ENCODE peak calls at places on chromosomes 16 and 17, in four cellular contexts. One of them, this sample, is unnamed.

GRCh38 chr17:38358586-38359513 is 7.2 kb downstream of the SOCS7 start:
- DNase-seq in GM12865: no peak
- DNase-seq in uterus: no peak
- DNase-seq in SK-N-SH: no peak
- DNase-seq in this sample: no peak

GRCh38 chr16:27437946-27438345 is 36.0 kb downstream of the IL21R start:
- DNase-seq in GM12865: no peak
- DNase-seq in uterus: no peak
- DNase-seq in SK-N-SH: peak; percentile 3
- DNase-seq in this sample: no peak

GRCh38 chr17:8883353-8883752 is 15.9 kb upstream of the PIK3R6 start:
- DNase-seq in GM12865: no peak
- DNase-seq in SK-N-SH: no peak
- DNase-seq in uterus: no peak
- DNase-seq in this sample: no peak

GRCh38 chr16:77599793-77600415 is 122.4 kb upstream of the NUDT7 start:
- DNase-seq in SK-N-SH: peak; percentile 30
- DNase-seq in GM12865: peak; percentile 33
- DNase-seq in uterus: no peak
- DNase-seq in this sample: peak; percentile 46

GRCh38 chr17:71632328-71632727 is 488.5 kb upstream of the SOX9 start:
- DNase-seq in GM12865: no peak
- DNase-seq in SK-N-SH: no peak
- DNase-seq in uterus: no peak
- DNase-seq in this sample: peak; percentile 5

GRCh38 chr17:46200200-46200599 is 7.0 kb upstream of the KANSL1 start:
- DNase-seq in GM12865: no peak
- DNase-seq in SK-N-SH: no peak
- DNase-seq in uterus: no peak
- DNase-seq in this sample: no peak

GRCh38 chr16:62225675-62226074 is 189.4 kb upstream of the CDH8 start:
- DNase-seq in GM12865: peak; percentile 62
- DNase-seq in uterus: no peak
- DNase-seq in SK-N-SH: peak; percentile 25
- DNase-seq in this sample: peak; percentile 42

GRCh38 chr16:27430923-27431484 is 29.0 kb downstream of the IL21R start:
- DNase-seq in SK-N-SH: no peak
- DNase-seq in GM12865: peak; percentile 86
- DNase-seq in uterus: no peak
- DNase-seq in this sample: peak; percentile 32

GRCh38 chr17:62929320-62929719 is 36.7 kb upstream of the TANC2 start:
- DNase-seq in uterus: no peak
- DNase-seq in GM12865: no peak
- DNase-seq in SK-N-SH: no peak
- DNase-seq in this sample: no peak

GRCh38 chr16:55710466-55710865 is 54.7 kb downstream of the SLC6A2 start:
- DNase-seq in GM12865: no peak
- DNase-seq in SK-N-SH: no peak
- DNase-seq in uterus: no peak
- DNase-seq in this sample: peak; percentile 3

GRCh38 chr17:33144837-33145236 is 148.3 kb downstream of the ASIC2 start:
- DNase-seq in uterus: no peak
- DNase-seq in GM12865: no peak
- DNase-seq in SK-N-SH: no peak
- DNase-seq in this sample: no peak

GRCh38 chr17:38898291-38898679 is 27.1 kb upstream of the LASP1NB start:
- DNase-seq in SK-N-SH: no peak
- DNase-seq in uterus: no peak
- DNase-seq in GM12865: peak; percentile 29
- DNase-seq in this sample: no peak

GRCh38 chr16:54281535-54282201 is 4.9 kb downstream of the IRX3 start:
- DNase-seq in SK-N-SH: no peak
- DNase-seq in uterus: no peak
- DNase-seq in GM12865: no peak
- DNase-seq in this sample: no peak

GRCh38 chr17:77230436-77230830 is 89.7 kb downstream of the SEC14L1 start:
- DNase-seq in SK-N-SH: no peak
- DNase-seq in uterus: no peak
- DNase-seq in GM12865: no peak
- DNase-seq in this sample: no peak

GRCh38 chr16:25192096-25192495 is 24.7 kb upstream of the AQP8 start:
- DNase-seq in uterus: no peak
- DNase-seq in GM12865: no peak
- DNase-seq in SK-N-SH: no peak
- DNase-seq in this sample: no peak

GRCh38 chr17:57284583-57284982 is 28.3 kb downstream of the MSI2 start:
- DNase-seq in SK-N-SH: no peak
- DNase-seq in GM12865: no peak
- DNase-seq in uterus: no peak
- DNase-seq in this sample: no peak

GRCh38 chr17:9054611-9055010 is 33.3 kb downstream of the NTN1 start:
- DNase-seq in GM12865: no peak
- DNase-seq in uterus: no peak
- DNase-seq in SK-N-SH: no peak
- DNase-seq in this sample: no peak

GRCh38 chr16:15857779-15858560 is 1.1 kb upstream of the MYH11 start:
- DNase-seq in SK-N-SH: peak; percentile 79
- DNase-seq in GM12865: no peak
- DNase-seq in uterus: peak; percentile 79
- DNase-seq in this sample: peak; percentile 9

GRCh38 chr16:16828913-16829398 is 450.0 kb downstream of the NPIPA7 start:
- DNase-seq in SK-N-SH: no peak
- DNase-seq in uterus: no peak
- DNase-seq in GM12865: no peak
- DNase-seq in this sample: no peak

GRCh38 chr17:66403846-66404597 is 101.6 kb downstream of the PRKCA start:
- DNase-seq in GM12865: no peak
- DNase-seq in SK-N-SH: no peak
- DNase-seq in uterus: no peak
- DNase-seq in this sample: peak; percentile 46

GRCh38 chr16:57192720-57193486 is 6.8 kb downstream of the RSPRY1 start:
- DNase-seq in uterus: no peak
- DNase-seq in GM12865: peak; percentile 29
- DNase-seq in SK-N-SH: no peak
- DNase-seq in this sample: peak; percentile 33
- H3K4me3 ChIP-seq in uterus: no peak overlapping the region
- H3K4me3 ChIP-seq in GM12865: no peak overlapping the region
- H3K4me3 ChIP-seq in SK-N-SH: no peak overlapping the region
- H3K4me3 ChIP-seq in this sample: no peak overlapping the region

GRCh38 chr17:50345443-50346312 is at the start of gene XYLT2:
- DNase-seq in uterus: peak; percentile 81
- DNase-seq in GM12865: peak; percentile 94
- DNase-seq in SK-N-SH: peak; percentile 100
- DNase-seq in this sample: peak; percentile 73
- H3K4me3 ChIP-seq in uterus: peak within 1 kb of the TSS; percentile 90
- H3K4me3 ChIP-seq in GM12865: peak within 1 kb of the TSS; percentile 73
- H3K4me3 ChIP-seq in SK-N-SH: peak within 1 kb of the TSS; percentile 75
- H3K4me3 ChIP-seq in this sample: peak within 1 kb of the TSS; percentile 71

GRCh38 chr17:5184284-5184683 is 7.4 kb downstream of the ZNF594 start:
- DNase-seq in GM12865: no peak
- DNase-seq in SK-N-SH: no peak
- DNase-seq in uterus: no peak
- DNase-seq in this sample: no peak
- H3K4me3 ChIP-seq in GM12865: no peak overlapping the region
- H3K4me3 ChIP-seq in SK-N-SH: no peak overlapping the region
- H3K4me3 ChIP-seq in uterus: no peak overlapping the region
- H3K4me3 ChIP-seq in this sample: no peak overlapping the region

DNA sequence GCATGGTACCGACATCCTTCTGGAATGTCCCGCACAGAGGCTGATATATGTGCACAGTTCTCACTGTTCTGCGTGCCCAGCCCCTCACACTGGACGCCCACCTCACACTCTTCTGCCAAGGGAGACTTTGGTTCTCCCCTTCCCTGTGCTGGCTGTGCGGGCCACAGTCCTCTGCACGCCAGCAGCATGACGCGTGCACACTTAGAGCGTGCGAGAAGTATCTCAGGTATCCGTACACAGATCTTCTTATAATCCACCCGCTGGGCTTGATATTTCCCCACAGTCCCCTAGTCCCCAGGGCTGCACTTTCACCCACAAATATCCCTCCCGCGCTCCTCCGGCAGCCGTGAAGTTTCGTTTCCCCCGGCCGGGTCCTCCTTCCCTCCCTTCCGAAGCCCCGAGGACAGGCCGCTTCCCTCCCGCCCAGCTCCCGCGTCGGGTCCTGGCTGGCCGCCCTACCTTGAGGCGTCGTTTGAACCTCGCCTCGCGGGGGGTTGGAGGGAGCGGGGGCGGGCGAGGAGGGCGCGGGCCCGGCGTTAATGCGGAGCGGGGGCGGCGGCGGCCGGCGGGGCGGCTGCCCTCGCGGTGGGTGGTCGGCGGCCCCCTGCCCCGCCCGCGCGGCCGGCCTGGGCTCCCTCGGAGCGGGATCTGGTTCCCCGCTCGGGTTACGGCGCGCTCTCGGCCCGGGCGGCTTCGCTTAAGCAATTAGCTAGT is 5.0 kb upstream of the FOXF1 start:
- DNase-seq in uterus: no peak
- DNase-seq in GM12865: no peak
- DNase-seq in SK-N-SH: no peak
- DNase-seq in this sample: no peak
- H3K4me3 ChIP-seq in uterus: peak overlapping the region; percentile 6
- H3K4me3 ChIP-seq in GM12865: no peak overlapping the region
- H3K4me3 ChIP-seq in SK-N-SH: no peak overlapping the region
- H3K4me3 ChIP-seq in this sample: peak overlapping the region; percentile 19

This sample was measured in cardiac fibroblast.